ENCODE peak calls at places on chromosomes 16 and 17, in eight cellular contexts. S is GM23248, Z is PC-3, B is GM23338, H is hepatocyte, I is SK-N-SH, Y is neural progenitor cell, O is HCT116. G is an unnamed sample.

GRCh38 chr17:16415031-16415924 is at the start of gene TRPV2:
- DNase-seq in S (no peak), Z (peak), B (peak), H (peak), I (peak), Y (peak), O (no peak), G (peak)

GRCh38 chr17:54992797-54993639 is 24.5 kb downstream of the STXBP4 start:
- DNase-seq in S (peak), Z (peak), B (peak), H (peak), I (peak), Y (peak), O (peak), G (peak)

GRCh38 chr16:17329412-17329811 is 141.3 kb downstream of the XYLT1 start:
- DNase-seq in S (no peak), Z (no peak), B (no peak), H (no peak), I (no peak), Y (no peak), O (no peak), G (no peak)

GRCh38 chr16:8934601-8935000 is 29.1 kb downstream of the USP7 start:
- DNase-seq in S (no peak), Z (no peak), B (no peak), H (no peak), I (no peak), Y (no peak), O (no peak), G (no peak)

GRCh38 chr17:38730526-38731379 is 612 bp downstream of the CISD3 start:
- DNase-seq in S (peak), Z (peak), B (peak), H (peak), I (peak), Y (peak), O (no peak), G (peak)

GRCh38 chr16:87680272-87680644 is 78.0 kb downstream of the JPH3 start:
- DNase-seq in S (no peak), Z (no peak), B (no peak), H (no peak), I (no peak), Y (no peak), O (no peak), G (no peak)

GRCh38 chr17:59778996-59779395 is 71.5 kb downstream of the VMP1 start:
- DNase-seq in S (no peak), Z (no peak), B (no peak), H (no peak), I (no peak), Y (no peak), O (no peak), G (no peak)

GRCh38 chr16:2432286-2432685 is 3.0 kb downstream of the CCNF start:
- DNase-seq in S (no peak), Z (no peak), B (no peak), H (no peak), I (no peak), Y (peak), O (no peak), G (no peak)

GRCh38 chr16:15942901-15943690 is 6.3 kb upstream of the ABCC1 start:
- DNase-seq in S (no peak), Z (no peak), B (no peak), H (no peak), I (peak), Y (no peak), O (no peak), G (peak)

GRCh38 chr17:6413073-6413472 is 21.8 kb downstream of the AIPL1 start:
- DNase-seq in S (peak), Z (peak), B (peak), H (peak), I (peak), Y (peak), O (peak), G (peak)

GRCh38 chr17:51000835-51001638 is 119.6 kb downstream of the SPAG9 start:
- DNase-seq in S (peak), Z (peak), B (peak), H (peak), I (peak), Y (peak), O (peak), G (peak)

GRCh38 chr17:16374129-16374528 is 6.8 kb upstream of the UBB start:
- DNase-seq in S (peak), Z (peak), B (no peak), H (peak), I (no peak), Y (no peak), O (no peak), G (no peak)

GRCh38 chr16:30186782-30187555 is 3.6 kb downstream of the CORO1A start:
- DNase-seq in S (peak), Z (peak), B (peak), H (peak), I (peak), Y (peak), O (no peak), G (peak)

GRCh38 chr17:77444653-77445029 is 303.9 kb downstream of the SEC14L1 start:
- DNase-seq in S (peak), Z (no peak), B (no peak), H (no peak), I (no peak), Y (no peak), O (no peak), G (peak)

GRCh38 chr17:46123607-46124006 is 69.6 kb downstream of the KANSL1 start:
- DNase-seq in S (no peak), Z (no peak), B (no peak), H (no peak), I (no peak), Y (no peak), O (no peak), G (no peak)

GRCh38 chr16:9042943-9043680 is 48.3 kb upstream of the HAPSTR1 start:
- DNase-seq in S (peak), Z (no peak), B (no peak), H (no peak), I (no peak), Y (no peak), O (no peak), G (no peak)

GRCh38 chr16:27432600-27432957 is 30.6 kb downstream of the IL21R start:
- DNase-seq in S (peak), Z (peak), B (no peak), H (no peak), I (no peak), Y (no peak), O (no peak), G (no peak)

GRCh38 chr17:28173801-28174200 is 131.3 kb downstream of the NLK start:
- DNase-seq in S (no peak), Z (no peak), B (peak), H (peak), I (no peak), Y (no peak), O (no peak), G (no peak)

GRCh38 chr17:20073056-20073979 is 64.2 kb downstream of the SPECC1 start:
- DNase-seq in S (no peak), Z (no peak), B (peak), H (no peak), I (no peak), Y (no peak), O (no peak), G (no peak)

GRCh38 chr16:21190599-21190998 is 20.8 kb downstream of the ZP2 start:
- DNase-seq in S (peak), Z (no peak), B (no peak), H (no peak), I (peak), Y (no peak), O (no peak), G (no peak)

GRCh38 chr17:77884019-77884418 is 74.5 kb upstream of the TNRC6C start:
- DNase-seq in S (peak), Z (no peak), B (peak), H (peak), I (peak), Y (peak), O (no peak), G (peak)

GRCh38 chr17:64281962-64282752 is 19.1 kb upstream of the TEX2 start:
- DNase-seq in S (peak), Z (peak), B (peak), H (peak), I (peak), Y (peak), O (peak), G (peak)

GRCh38 chr17:4163951-4164350 is 21.0 kb downstream of the CYB5D2 start:
- DNase-seq in S (peak), Z (no peak), B (no peak), H (no peak), I (no peak), Y (no peak), O (no peak), G (no peak)

GRCh38 chr16:49335828-49336227 is 37.8 kb upstream of the C16orf78 start:
- DNase-seq in S (no peak), Z (no peak), B (no peak), H (no peak), I (no peak), Y (no peak), O (no peak), G (no peak)

GRCh38 chr16:3920206-3920605 is 39.7 kb upstream of the CREBBP start:
- DNase-seq in S (no peak), Z (no peak), B (no peak), H (no peak), I (no peak), Y (no peak), O (no peak), G (no peak)

GRCh38 chr16:27677300-27677699 is 127.4 kb downstream of the KATNIP start:
- DNase-seq in S (no peak), Z (no peak), B (no peak), H (no peak), I (no peak), Y (no peak), O (no peak), G (no peak)

GRCh38 chr17:11140028-11140427 is 101.0 kb upstream of the SHISA6 start:
- DNase-seq in S (no peak), Z (no peak), B (no peak), H (no peak), I (no peak), Y (no peak), O (no peak), G (no peak)

GRCh38 chr17:28599311-28600184 is 723 bp upstream of the SPAG5 start:
- DNase-seq in S (peak), Z (peak), B (peak), H (peak), I (peak), Y (no peak), O (peak), G (peak)

GRCh38 chr17:50957600-50958575 is 91.7 kb upstream of the TOB1 start:
- DNase-seq in S (no peak), Z (no peak), B (no peak), H (no peak), I (no peak), Y (no peak), O (no peak), G (no peak)

GRCh38 chr16:80716564-80717139 is 87.7 kb downstream of the CDYL2 start:
- DNase-seq in S (no peak), Z (no peak), B (no peak), H (no peak), I (no peak), Y (no peak), O (no peak), G (no peak)

GRCh38 chr17:73387746-73388577 is 76.2 kb upstream of the CDC42EP4 start:
- DNase-seq in S (peak), Z (no peak), B (peak), H (no peak), I (no peak), Y (no peak), O (no peak), G (no peak)

GRCh38 chr17:58666858-58667267 is 25.0 kb downstream of the TEX14 start:
- DNase-seq in S (no peak), Z (peak), B (no peak), H (no peak), I (no peak), Y (no peak), O (peak), G (no peak)

GRCh38 chr17:63429766-63430165 is 16.3 kb downstream of the CYB561 start:
- DNase-seq in S (no peak), Z (no peak), B (no peak), H (no peak), I (no peak), Y (no peak), O (no peak), G (no peak)

GRCh38 chr17:19010729-19011505 is 6.4 kb upstream of the FAM83G start:
- DNase-seq in S (peak), Z (peak), B (no peak), H (peak), I (no peak), Y (no peak), O (no peak), G (no peak)

GRCh38 chr16:23962001-23962400 is 126.2 kb downstream of the PRKCB start:
- DNase-seq in S (no peak), Z (no peak), B (no peak), H (no peak), I (no peak), Y (no peak), O (no peak), G (no peak)

GRCh38 chr17:2266045-2266864 is 37.3 kb downstream of the SMG6 start:
- DNase-seq in S (no peak), Z (no peak), B (no peak), H (no peak), I (no peak), Y (no peak), O (no peak), G (no peak)

GRCh38 chr16:62764572-62764971 is 728.3 kb upstream of the CDH8 start:
- DNase-seq in S (no peak), Z (no peak), B (no peak), H (no peak), I (no peak), Y (no peak), O (no peak), G (no peak)

GRCh38 chr17:63116967-63117366 is 150.9 kb downstream of the TANC2 start:
- DNase-seq in S (peak), Z (no peak), B (peak), H (peak), I (peak), Y (peak), O (no peak), G (no peak)

GRCh38 chr17:15409721-15410247 is 57.6 kb downstream of the CDRT4 start:
- DNase-seq in S (peak), Z (peak), B (no peak), H (no peak), I (no peak), Y (no peak), O (no peak), G (no peak)

DNA sequence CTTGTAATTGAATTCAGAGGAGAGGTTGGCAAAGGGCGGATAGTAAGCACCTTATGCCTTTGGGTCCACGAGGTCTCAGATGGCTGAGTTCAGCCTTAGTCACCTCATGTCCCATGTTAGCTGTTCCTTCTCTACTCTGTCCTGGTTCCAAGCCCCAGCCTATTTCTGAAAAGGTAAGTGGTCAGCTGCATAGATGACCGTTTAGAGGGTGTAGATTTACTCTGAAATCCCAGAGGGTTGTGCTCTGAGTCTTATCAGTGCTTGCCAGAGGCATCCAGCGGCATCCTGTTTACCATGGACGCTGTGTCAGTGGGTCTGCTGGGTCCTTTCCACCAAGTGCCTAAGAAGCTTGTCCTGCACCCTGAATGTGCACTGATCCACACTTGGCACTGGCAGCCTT is 1.9 kb downstream of the ZNF778 start:
- DNase-seq in S (no peak), Z (no peak), B (no peak), H (no peak), I (no peak), Y (no peak), O (no peak), G (no peak)
- H3K4me2 ChIP-seq in S (no peak), Z (no peak), B (no peak), H (no peak), I (no peak), Y (no peak), O (no peak), G (no peak)

DNA sequence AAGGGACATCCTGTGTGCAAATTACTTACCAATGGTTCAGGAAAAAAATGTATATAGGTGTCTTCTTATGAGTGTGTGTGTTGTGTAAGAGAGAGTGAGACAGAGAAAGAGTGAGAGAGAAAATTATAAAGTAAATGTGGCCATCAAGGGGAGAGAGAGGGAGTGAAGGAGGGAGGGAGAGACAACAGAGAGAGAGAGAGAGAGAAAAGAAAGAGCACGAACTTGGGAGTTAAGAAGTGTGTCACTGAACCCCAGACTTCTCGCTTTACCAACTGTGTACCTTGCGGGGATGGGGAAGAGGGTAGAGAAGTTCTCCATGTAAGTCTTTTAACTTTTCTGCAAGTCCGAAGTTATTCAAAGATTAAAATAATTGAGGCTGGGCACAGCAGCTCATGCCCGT is 28.8 kb upstream of the ARL4D start:
- DNase-seq in S (no peak), Z (no peak), B (no peak), H (no peak), I (no peak), Y (no peak), O (no peak), G (no peak)
- H3K27ac ChIP-seq in S (peak), Z (no peak), B (no peak), H (peak), I (peak), Y (no peak), O (peak), G (no peak)

DNA sequence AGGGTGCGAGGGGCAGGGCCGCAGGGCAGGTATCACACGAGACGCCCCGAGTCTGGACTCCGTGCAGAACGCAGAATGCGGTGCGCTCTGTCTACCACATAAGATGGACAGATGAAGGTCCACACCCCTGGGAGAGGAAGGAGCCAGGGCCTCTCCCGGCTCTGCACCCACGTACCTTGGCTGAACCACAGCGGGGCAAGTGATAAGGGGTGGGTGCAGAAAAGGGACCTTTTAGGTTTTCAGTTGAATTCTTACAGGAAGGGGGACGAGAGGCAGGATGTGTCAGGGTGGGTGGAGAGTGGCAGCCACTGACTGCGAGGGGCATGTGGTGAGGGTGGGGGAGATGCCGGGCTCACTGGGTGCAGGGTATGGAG is 338 bp downstream of the CD300A start:
- DNase-seq in S (no peak), Z (no peak), B (no peak), H (no peak), I (no peak), Y (no peak), O (no peak), G (no peak)
- TF ChIP-seq EZH2phosphoT487 in S (no peak), Z (no peak), B (no peak), H (no peak), I (no peak), Y (no peak), O (no peak), G (no peak)

DNA sequence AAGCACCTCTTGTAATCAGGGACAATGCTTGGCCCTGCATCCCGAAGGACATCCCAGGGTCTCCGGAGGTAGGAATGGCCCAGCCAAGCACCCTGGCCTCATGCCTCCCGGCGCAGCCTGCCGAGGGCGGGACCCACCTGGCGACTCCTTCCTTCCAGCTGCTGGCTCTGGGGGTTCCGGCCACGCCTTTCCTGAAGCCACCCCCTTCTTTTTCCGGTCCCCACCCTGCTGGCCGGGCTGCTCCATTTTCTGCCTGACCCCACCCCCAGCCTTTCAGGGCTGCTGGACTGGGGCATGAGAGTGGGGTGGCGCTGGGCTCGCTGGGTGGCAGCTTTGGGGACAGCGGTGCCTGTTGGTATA is 22.5 kb upstream of the CIBAR2 start:
- DNase-seq in S (no peak), Z (no peak), B (no peak), H (no peak), I (no peak), Y (no peak), O (no peak), G (no peak)
- H3K4me2 ChIP-seq in S (no peak), Z (no peak), B (no peak), H (no peak), I (no peak), Y (no peak), O (no peak), G (no peak)

GRCh38 chr16:67471758-67472384 is 9.1 kb downstream of the ATP6V0D1 start:
- DNase-seq in S (no peak), Z (no peak), B (no peak), H (no peak), I (no peak), Y (no peak), O (no peak), G (no peak)

GRCh38 chr16:67468731-67469130 is 12.2 kb downstream of the ATP6V0D1 start:
- DNase-seq in S (no peak), Z (no peak), B (no peak), H (no peak), I (no peak), Y (no peak), O (no peak), G (no peak)

GRCh38 chr16:67466581-67466980 is 14.4 kb downstream of the ATP6V0D1 start:
- DNase-seq in S (no peak), Z (no peak), B (no peak), H (no peak), I (no peak), Y (no peak), O (no peak), G (no peak)

GRCh38 chr16:67474551-67474950 is 6.4 kb downstream of the ATP6V0D1 start:
- DNase-seq in S (no peak), Z (no peak), B (no peak), H (no peak), I (no peak), Y (no peak), O (no peak), G (no peak)

DNA sequence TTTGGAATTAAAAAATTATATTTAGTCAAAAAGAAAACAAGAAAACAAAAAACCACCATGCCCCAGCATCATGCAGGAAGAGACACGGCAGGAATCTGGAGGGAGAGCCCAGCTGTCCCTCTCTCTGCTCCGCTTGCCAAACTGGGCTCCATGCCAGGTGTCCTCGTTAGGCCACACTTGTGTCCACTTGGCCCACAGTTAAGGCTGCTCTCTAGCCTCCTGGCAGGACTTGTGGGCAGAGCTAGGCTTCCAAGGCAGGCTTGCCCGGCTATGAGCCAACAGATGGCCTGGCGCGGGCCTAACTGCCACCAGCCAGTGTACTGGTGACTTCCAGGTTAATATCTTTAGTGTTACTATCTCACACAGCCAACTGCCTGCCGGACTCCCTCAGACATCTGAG is 10.6 kb downstream of the ATP6V0D1 start:
- DNase-seq in S (no peak), Z (no peak), B (no peak), H (no peak), I (peak), Y (no peak), O (no peak), G (no peak)
- H3K27ac ChIP-seq in S (no peak), Z (no peak), B (no peak), H (no peak), I (no peak), Y (no peak), O (no peak), G (no peak)

GRCh38 chr17:61000911-61001310 is 323.3 kb downstream of the BCAS3 start:
- DNase-seq in S (peak), Z (peak), B (peak), H (peak), I (no peak), Y (peak), O (no peak), G (no peak)
- TF ChIP-seq EZH2phosphoT487 in S (no peak), Z (no peak), B (no peak), H (no peak), I (no peak), Y (no peak), O (no peak), G (no peak)

GRCh38 chr17:40903129-40903847 is 18.2 kb upstream of the KRT20 start:
- DNase-seq in S (peak), Z (peak), B (no peak), H (peak), I (no peak), Y (no peak), O (peak), G (no peak)
- H3K4me2 ChIP-seq in S (peak), Z (peak), B (no peak), H (peak), I (peak), Y (no peak), O (peak), G (no peak)

G was measured in OCI-LY7.